ENCODE peak calls at places on chromosomes 2 and 18, in eight cellular contexts. One of them, this sample, is unnamed.

GRCh38 chr2:10557506-10558265 is 109.6 kb upstream of the ODC1 start:
- DNase-seq in IMR-90: no peak
- DNase-seq in cardiac muscle cell: no peak
- DNase-seq in psoas muscle: no peak
- DNase-seq in body of pancreas: no peak
- DNase-seq in neuronal stem cell: no peak
- DNase-seq in GM12878: no peak
- DNase-seq in transverse colon: no peak
- DNase-seq in this sample: peak; percentile 66

GRCh38 chr2:211114826-211115450 is 558.5 kb downstream of the CPS1 start:
- DNase-seq in IMR-90: no peak
- DNase-seq in cardiac muscle cell: no peak
- DNase-seq in psoas muscle: no peak
- DNase-seq in body of pancreas: no peak
- DNase-seq in neuronal stem cell: no peak
- DNase-seq in GM12878: no peak
- DNase-seq in transverse colon: no peak
- DNase-seq in this sample: no peak

GRCh38 chr2:45653584-45653983 is 2.1 kb downstream of the PRKCE start:
- DNase-seq in IMR-90: no peak
- DNase-seq in cardiac muscle cell: peak; percentile 44
- DNase-seq in psoas muscle: no peak
- DNase-seq in body of pancreas: no peak
- DNase-seq in neuronal stem cell: no peak
- DNase-seq in GM12878: no peak
- DNase-seq in transverse colon: no peak
- DNase-seq in this sample: no peak

GRCh38 chr2:227082286-227082685 is 81.7 kb downstream of the COL4A4 start:
- DNase-seq in IMR-90: no peak
- DNase-seq in cardiac muscle cell: no peak
- DNase-seq in psoas muscle: no peak
- DNase-seq in body of pancreas: no peak
- DNase-seq in neuronal stem cell: no peak
- DNase-seq in GM12878: no peak
- DNase-seq in transverse colon: no peak
- DNase-seq in this sample: no peak

GRCh38 chr2:190582761-190583506 is 48.4 kb upstream of the NEMP2 start:
- DNase-seq in IMR-90: peak; percentile 31
- DNase-seq in cardiac muscle cell: no peak
- DNase-seq in psoas muscle: no peak
- DNase-seq in body of pancreas: no peak
- DNase-seq in neuronal stem cell: no peak
- DNase-seq in GM12878: peak; percentile 45
- DNase-seq in transverse colon: no peak
- DNase-seq in this sample: no peak

GRCh38 chr2:173064231-173064805 is 11.3 kb upstream of the MAP3K20 start:
- DNase-seq in IMR-90: peak; percentile 66
- DNase-seq in cardiac muscle cell: peak; percentile 52
- DNase-seq in psoas muscle: no peak
- DNase-seq in body of pancreas: no peak
- DNase-seq in neuronal stem cell: no peak
- DNase-seq in GM12878: no peak
- DNase-seq in transverse colon: no peak
- DNase-seq in this sample: no peak

GRCh38 chr2:44273596-44273995 is 1.7 kb upstream of the SLC3A1 start:
- DNase-seq in IMR-90: peak; percentile 34
- DNase-seq in cardiac muscle cell: peak; percentile 57
- DNase-seq in psoas muscle: no peak
- DNase-seq in body of pancreas: no peak
- DNase-seq in neuronal stem cell: no peak
- DNase-seq in GM12878: no peak
- DNase-seq in transverse colon: no peak
- DNase-seq in this sample: no peak

GRCh38 chr18:22230403-22231042 is 61.1 kb downstream of the GATA6 start:
- DNase-seq in IMR-90: peak; percentile 98
- DNase-seq in cardiac muscle cell: peak; percentile 72
- DNase-seq in psoas muscle: no peak
- DNase-seq in body of pancreas: no peak
- DNase-seq in neuronal stem cell: no peak
- DNase-seq in GM12878: no peak
- DNase-seq in transverse colon: no peak
- DNase-seq in this sample: no peak

DNA sequence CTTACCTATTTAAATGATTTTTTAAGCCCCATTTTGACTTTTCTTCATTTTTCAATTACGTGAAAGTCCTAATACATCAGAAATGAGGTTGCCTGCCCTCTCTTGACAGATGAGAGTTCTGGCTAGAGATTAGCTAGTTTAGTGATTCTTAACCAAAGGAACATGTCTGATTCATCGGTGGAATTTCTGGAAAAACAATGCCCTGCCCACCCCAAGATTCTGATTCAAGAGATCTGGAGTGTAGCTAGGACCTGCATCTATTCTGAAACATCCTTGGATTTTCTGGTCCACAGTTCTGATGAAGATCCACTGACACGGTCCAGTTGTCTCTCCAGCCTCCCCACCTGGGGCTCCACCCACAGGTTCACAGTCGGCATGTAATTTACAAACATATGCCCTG is 111.2 kb downstream of the KLF7 start:
- DNase-seq in IMR-90: peak; percentile 39
- DNase-seq in cardiac muscle cell: no peak
- DNase-seq in psoas muscle: no peak
- DNase-seq in body of pancreas: no peak
- DNase-seq in neuronal stem cell: no peak
- DNase-seq in GM12878: no peak
- DNase-seq in transverse colon: no peak
- DNase-seq in this sample: no peak
- H3K4me3 ChIP-seq in IMR-90: no peak overlapping the region
- H3K4me3 ChIP-seq in cardiac muscle cell: no peak overlapping the region
- H3K4me3 ChIP-seq in psoas muscle: no peak overlapping the region
- H3K4me3 ChIP-seq in body of pancreas: no peak overlapping the region
- H3K4me3 ChIP-seq in neuronal stem cell: no peak overlapping the region
- H3K4me3 ChIP-seq in GM12878: no peak overlapping the region
- H3K4me3 ChIP-seq in transverse colon: no peak overlapping the region
- H3K4me3 ChIP-seq in this sample: no peak overlapping the region

GRCh38 chr2:241753493-241753892 is 19.1 kb downstream of the D2HGDH start:
- DNase-seq in IMR-90: no peak
- DNase-seq in cardiac muscle cell: no peak
- DNase-seq in psoas muscle: no peak
- DNase-seq in body of pancreas: no peak
- DNase-seq in neuronal stem cell: no peak
- DNase-seq in GM12878: no peak
- DNase-seq in transverse colon: no peak
- DNase-seq in this sample: no peak
- H3K36me3 ChIP-seq in IMR-90: peaks cover 44% of the 10 kb centered on the region
- H3K36me3 ChIP-seq in cardiac muscle cell: no peaks in the 10 kb centered on the region
- H3K36me3 ChIP-seq in psoas muscle: peaks cover 87% of the 10 kb centered on the region
- H3K36me3 ChIP-seq in body of pancreas: no peaks in the 10 kb centered on the region
- H3K36me3 ChIP-seq in neuronal stem cell: peaks cover 45% of the 10 kb centered on the region
- H3K36me3 ChIP-seq in GM12878: peaks cover 1% of the 10 kb centered on the region
- H3K36me3 ChIP-seq in transverse colon: no peaks in the 10 kb centered on the region
- H3K36me3 ChIP-seq in this sample: no peaks in the 10 kb centered on the region

DNA sequence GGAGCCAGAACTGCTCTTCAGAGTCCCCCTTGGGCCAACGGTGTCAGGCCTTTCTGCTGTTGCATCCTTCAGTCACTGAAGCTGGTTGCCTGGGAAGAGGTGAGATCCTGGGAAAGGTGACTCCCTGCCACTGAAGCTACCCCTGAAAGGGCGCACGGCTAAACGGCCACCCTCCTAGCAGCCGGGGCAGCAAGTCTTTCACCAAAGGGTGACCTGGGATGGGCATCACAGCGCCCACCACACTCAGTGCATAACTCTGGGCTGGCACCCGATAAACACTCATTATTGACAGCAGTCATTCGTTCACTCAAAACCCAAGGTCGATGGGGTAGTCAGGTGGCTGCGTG is 26.5 kb upstream of the FOSL2 start:
- DNase-seq in IMR-90: no peak
- DNase-seq in cardiac muscle cell: no peak
- DNase-seq in psoas muscle: peak; percentile 52
- DNase-seq in body of pancreas: no peak
- DNase-seq in neuronal stem cell: no peak
- DNase-seq in GM12878: no peak
- DNase-seq in transverse colon: no peak
- DNase-seq in this sample: no peak
- H3K4me3 ChIP-seq in IMR-90: no peak overlapping the region
- H3K4me3 ChIP-seq in cardiac muscle cell: no peak overlapping the region
- H3K4me3 ChIP-seq in psoas muscle: no peak overlapping the region
- H3K4me3 ChIP-seq in body of pancreas: no peak overlapping the region
- H3K4me3 ChIP-seq in neuronal stem cell: no peak overlapping the region
- H3K4me3 ChIP-seq in GM12878: no peak overlapping the region
- H3K4me3 ChIP-seq in transverse colon: no peak overlapping the region
- H3K4me3 ChIP-seq in this sample: no peak overlapping the region

DNA sequence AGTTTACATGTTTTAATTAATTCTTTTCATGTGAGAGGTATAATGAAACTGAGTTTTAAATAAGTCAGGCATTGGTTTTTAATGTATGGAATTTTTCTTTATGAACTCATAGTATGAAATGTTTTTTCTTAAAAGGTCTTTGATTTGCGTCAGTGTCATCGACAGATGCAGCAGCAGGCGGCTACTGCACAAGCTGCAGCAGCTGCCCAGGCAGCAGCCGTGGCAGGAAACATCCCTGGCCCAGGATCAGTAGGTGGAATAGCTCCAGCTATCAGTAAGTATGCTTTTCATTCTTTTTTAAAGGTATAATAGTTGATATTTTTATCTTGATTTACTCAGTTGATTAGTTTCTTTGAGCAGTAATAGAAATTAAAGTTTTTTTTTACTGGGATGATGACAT is 46.5 kb downstream of the SMAD4 start:
- DNase-seq in IMR-90: no peak
- DNase-seq in cardiac muscle cell: no peak
- DNase-seq in psoas muscle: no peak
- DNase-seq in body of pancreas: no peak
- DNase-seq in neuronal stem cell: no peak
- DNase-seq in GM12878: no peak
- DNase-seq in transverse colon: no peak
- DNase-seq in this sample: no peak
- H3K36me3 ChIP-seq in IMR-90: peaks cover 32% of the 10 kb centered on the region
- H3K36me3 ChIP-seq in cardiac muscle cell: peaks cover 33% of the 10 kb centered on the region
- H3K36me3 ChIP-seq in psoas muscle: peaks cover 56% of the 10 kb centered on the region
- H3K36me3 ChIP-seq in body of pancreas: no peaks in the 10 kb centered on the region
- H3K36me3 ChIP-seq in neuronal stem cell: peaks cover 94% of the 10 kb centered on the region
- H3K36me3 ChIP-seq in GM12878: no peaks in the 10 kb centered on the region
- H3K36me3 ChIP-seq in transverse colon: peaks cover 36% of the 10 kb centered on the region
- H3K36me3 ChIP-seq in this sample: peaks cover 9% of the 10 kb centered on the region

This sample was measured in H7.